ENCODE peak calls at places on chromosome 10, in five cellular contexts. I is GM12892, R is WTC11, B is NCI-H1417, M is dorsolateral prefrontal cortex. V is an unnamed sample.

GRCh38 chr10:71927669-71928592 is 36.3 kb upstream of the CHST3 start:
- DNase-seq in I (no peak), R (no peak), B (no peak), M (no peak), V (no peak)

GRCh38 chr10:125160856-125161569 is 650 bp upstream of the CTBP2 start:
- DNase-seq in I (no peak), R (peak), B (peak), M (peak), V (no peak)

GRCh38 chr10:17273403-17273802 is 45.4 kb downstream of the VIM start:
- DNase-seq in I (no peak), R (no peak), B (no peak), M (no peak), V (no peak)

GRCh38 chr10:11468126-11468742 is 143.2 kb downstream of the USP6NL start:
- DNase-seq in I (no peak), R (no peak), B (no peak), M (no peak), V (no peak)

GRCh38 chr10:28449382-28449781 is 83.5 kb upstream of the WAC start:
- DNase-seq in I (no peak), R (no peak), B (no peak), M (no peak), V (no peak)

GRCh38 chr10:60564475-60564874 is 174.8 kb upstream of the ANK3 start:
- DNase-seq in I (no peak), R (no peak), B (no peak), M (no peak), V (no peak)

GRCh38 chr10:94006591-94007550 is 13.1 kb downstream of the PLCE1 start:
- DNase-seq in I (no peak), R (no peak), B (no peak), M (no peak), V (no peak)

GRCh38 chr10:126459032-126459831 is 71.0 kb upstream of the ADAM12 start:
- DNase-seq in I (no peak), R (no peak), B (no peak), M (no peak), V (no peak)

GRCh38 chr10:95814011-95814727 is 58.2 kb downstream of the ENTPD1 start:
- DNase-seq in I (no peak), R (no peak), B (no peak), M (no peak), V (no peak)

GRCh38 chr10:70626056-70626455 is 23.5 kb upstream of the PRF1 start:
- DNase-seq in I (no peak), R (no peak), B (no peak), M (no peak), V (no peak)

V was measured in iPS DF 6.9.